ENCODE peak calls at places on chromosomes 6 and 20, in seven cellular contexts. One of them, this sample, is unnamed.

GRCh38 chr20:48080583-48080982 is 295.3 kb upstream of the SULF2 start:
- DNase-seq in cardiac septum: no peak
- DNase-seq in CD4-positive, alpha-beta T cell: no peak
- DNase-seq in AG08396: no peak
- DNase-seq in GM03348: no peak
- DNase-seq in ACHN: no peak
- DNase-seq in stimulated activated CD8-positive, alpha-beta memory T cell treated with anti-CD3 and anti-CD28 coated beads, Interleukin-15, amount 100 ng/mL, for 4 hours: no peak
- DNase-seq in this sample: no peak

GRCh38 chr6:45483501-45483900 is 105.8 kb upstream of the SUPT3H start:
- DNase-seq in CD4-positive, alpha-beta T cell: no peak
- DNase-seq in cardiac septum: no peak
- DNase-seq in GM03348: peak
- DNase-seq in ACHN: no peak
- DNase-seq in stimulated activated CD8-positive, alpha-beta memory T cell treated with anti-CD3 and anti-CD28 coated beads, Interleukin-15, amount 100 ng/mL, for 4 hours: no peak
- DNase-seq in AG08396: no peak
- DNase-seq in this sample: no peak

GRCh38 chr6:163897030-163897429 is 482.5 kb downstream of the QKI start:
- DNase-seq in ACHN: no peak
- DNase-seq in AG08396: no peak
- DNase-seq in stimulated activated CD8-positive, alpha-beta memory T cell treated with anti-CD3 and anti-CD28 coated beads, Interleukin-15, amount 100 ng/mL, for 4 hours: no peak
- DNase-seq in cardiac septum: no peak
- DNase-seq in GM03348: peak
- DNase-seq in CD4-positive, alpha-beta T cell: no peak
- DNase-seq in this sample: no peak

GRCh38 chr6:42742116-42742894 is 3.6 kb downstream of the TBCC start:
- DNase-seq in AG08396: no peak
- DNase-seq in GM03348: peak
- DNase-seq in ACHN: peak
- DNase-seq in CD4-positive, alpha-beta T cell: no peak
- DNase-seq in stimulated activated CD8-positive, alpha-beta memory T cell treated with anti-CD3 and anti-CD28 coated beads, Interleukin-15, amount 100 ng/mL, for 4 hours: no peak
- DNase-seq in cardiac septum: no peak
- DNase-seq in this sample: peak

GRCh38 chr6:166989427-166990034 is 9.7 kb upstream of the CEP43 start:
- DNase-seq in AG08396: peak
- DNase-seq in GM03348: peak
- DNase-seq in stimulated activated CD8-positive, alpha-beta memory T cell treated with anti-CD3 and anti-CD28 coated beads, Interleukin-15, amount 100 ng/mL, for 4 hours: no peak
- DNase-seq in ACHN: peak
- DNase-seq in CD4-positive, alpha-beta T cell: peak
- DNase-seq in cardiac septum: no peak
- DNase-seq in this sample: no peak

GRCh38 chr6:98516869-98517268 is 317.5 kb upstream of the POU3F2 start:
- DNase-seq in stimulated activated CD8-positive, alpha-beta memory T cell treated with anti-CD3 and anti-CD28 coated beads, Interleukin-15, amount 100 ng/mL, for 4 hours: no peak
- DNase-seq in CD4-positive, alpha-beta T cell: no peak
- DNase-seq in cardiac septum: no peak
- DNase-seq in AG08396: no peak
- DNase-seq in GM03348: no peak
- DNase-seq in ACHN: no peak
- DNase-seq in this sample: no peak

GRCh38 chr6:128208078-128208477 is 307.2 kb upstream of the THEMIS start:
- DNase-seq in cardiac septum: no peak
- DNase-seq in GM03348: peak
- DNase-seq in AG08396: peak
- DNase-seq in CD4-positive, alpha-beta T cell: no peak
- DNase-seq in ACHN: peak
- DNase-seq in stimulated activated CD8-positive, alpha-beta memory T cell treated with anti-CD3 and anti-CD28 coated beads, Interleukin-15, amount 100 ng/mL, for 4 hours: no peak
- DNase-seq in this sample: no peak

GRCh38 chr6:46407246-46407645 is 84.0 kb downstream of the RCAN2 start:
- DNase-seq in ACHN: no peak
- DNase-seq in CD4-positive, alpha-beta T cell: no peak
- DNase-seq in GM03348: no peak
- DNase-seq in cardiac septum: no peak
- DNase-seq in AG08396: no peak
- DNase-seq in stimulated activated CD8-positive, alpha-beta memory T cell treated with anti-CD3 and anti-CD28 coated beads, Interleukin-15, amount 100 ng/mL, for 4 hours: no peak
- DNase-seq in this sample: no peak

GRCh38 chr20:63054103-63054474 is 47.3 kb upstream of the BHLHE23 start:
- DNase-seq in stimulated activated CD8-positive, alpha-beta memory T cell treated with anti-CD3 and anti-CD28 coated beads, Interleukin-15, amount 100 ng/mL, for 4 hours: no peak
- DNase-seq in cardiac septum: peak
- DNase-seq in AG08396: no peak
- DNase-seq in GM03348: no peak
- DNase-seq in CD4-positive, alpha-beta T cell: no peak
- DNase-seq in ACHN: no peak
- DNase-seq in this sample: no peak

This sample was measured in Jurkat, Clone E6-1.